ENCODE peak calls at places on chromosome 1, in six cellular contexts. R is AG08395, S is ecto neural progenitor cell, G is trophoblast cell, J is Caki2, Q is mesenchymal stem cell. H is an unnamed sample.

GRCh38 chr1:186502087-186502486 is 41.2 kb upstream of the PDC start:
- DNase-seq in J (no peak), G (no peak), S (no peak), R (no peak), Q (no peak), H (no peak)

GRCh38 chr1:107877092-107877491 is 87.9 kb downstream of the VAV3 start:
- DNase-seq in Q (peak), R (peak), J (no peak), G (peak), S (no peak), H (no peak)

GRCh38 chr1:232454487-232454886 is 175.4 kb downstream of the SIPA1L2 start:
- DNase-seq in S (no peak), G (no peak), Q (no peak), J (no peak), R (no peak), H (no peak)

GRCh38 chr1:155657463-155657862 is 31.1 kb downstream of the YY1AP1 start:
- DNase-seq in Q (no peak), J (no peak), G (no peak), R (no peak), S (no peak), H (peak)

GRCh38 chr1:156905176-156905575 is 11.7 kb downstream of the PEAR1 start:
- DNase-seq in J (no peak), Q (no peak), S (no peak), G (no peak), R (no peak), H (no peak)

GRCh38 chr1:19074361-19074901 is 118.0 kb upstream of the IFFO2 start:
- DNase-seq in S (no peak), G (no peak), J (no peak), Q (no peak), R (no peak), H (no peak)

GRCh38 chr1:228767636-228768344 is 32.5 kb downstream of the RHOU start:
- DNase-seq in R (no peak), S (no peak), G (peak), Q (no peak), J (no peak), H (no peak)

GRCh38 chr1:14777516-14778506 is 179.3 kb downstream of the KAZN start:
- DNase-seq in R (no peak), G (no peak), S (no peak), Q (no peak), J (no peak), H (no peak)

GRCh38 chr1:228178737-228179720 is 13.4 kb downstream of the IBA57 start:
- DNase-seq in S (no peak), R (no peak), J (no peak), Q (peak), G (no peak), H (no peak)

GRCh38 chr1:177936016-177936415 is 33.8 kb downstream of the SEC16B start:
- DNase-seq in Q (no peak), R (no peak), G (no peak), J (no peak), S (no peak), H (no peak)